ENCODE peak calls at places on chromosomes 13 and 19, in seven cellular contexts. V, F, J, L, D, E and Y are unnamed samples.
A peak's percentile ranks its signal among the peaks of the same experiment; 100 is the strongest.

GRCh38 chr13:72782717-72783116 is 784 bp downstream of the PIBF1 start:
- DNase-seq in L (no peak), D (no peak), E (peak; percentile 10), J (peak; percentile 12), V (no peak), F (peak; percentile 58), Y (no peak)

GRCh38 chr13:48156466-48156865 is 61.6 kb upstream of the MED4 start:
- DNase-seq in F (no peak), L (peak; percentile 17), V (no peak), J (peak; percentile 37), D (peak; percentile 58), E (no peak), Y (peak; percentile 71)

GRCh38 chr13:32212420-32212819 is 102.7 kb downstream of the ZAR1L start:
- DNase-seq in J (no peak), V (no peak), L (no peak), F (peak; percentile 77), D (no peak), E (peak; percentile 91), Y (no peak)

GRCh38 chr19:1355258-1355973 is 28.3 kb upstream of the NDUFS7 start:
- DNase-seq in V (no peak), L (no peak), E (no peak), D (no peak), J (peak; percentile 21), F (no peak), Y (no peak)

GRCh38 chr19:17779281-17779930 is 15.5 kb upstream of the B3GNT3 start:
- DNase-seq in L (no peak), D (peak; percentile 79), F (peak; percentile 63), V (peak; percentile 66), E (peak; percentile 15), J (peak; percentile 95), Y (peak; percentile 93)

GRCh38 chr13:64640002-64640401 is 2590.1 kb downstream of the PCDH9 start:
- DNase-seq in L (no peak), F (peak; percentile 5), D (no peak), V (no peak), J (no peak), E (peak; percentile 31), Y (no peak)

GRCh38 chr13:112453874-112454647 is 77.9 kb downstream of the SPACA7 start:
- DNase-seq in E (no peak), J (no peak), D (peak; percentile 35), F (no peak), V (no peak), L (no peak), Y (peak; percentile 25)

GRCh38 chr13:89520468-89520867 is 1827.0 kb upstream of the MIR17HG start:
- DNase-seq in E (no peak), D (no peak), J (no peak), F (no peak), V (no peak), L (no peak), Y (no peak)

GRCh38 chr13:106318941-106319411 is 216.5 kb downstream of the EFNB2 start:
- DNase-seq in V (no peak), E (peak; percentile 96), J (peak; percentile 97), L (peak; percentile 85), F (peak; percentile 89), D (no peak), Y (no peak)

GRCh38 chr13:100409132-100409531 is 179.5 kb downstream of the GGACT start:
- DNase-seq in D (no peak), E (peak; percentile 8), F (peak; percentile 28), J (peak; percentile 52), V (no peak), L (no peak), Y (no peak)

GRCh38 chr19:50312967-50313811 is 16.0 kb downstream of the KCNC3 start:
- DNase-seq in V (no peak), L (no peak), E (no peak), F (no peak), D (no peak), J (no peak), Y (no peak)

GRCh38 chr19:50310759-50311465 is 18.3 kb downstream of the KCNC3 start:
- DNase-seq in F (no peak), J (no peak), E (no peak), V (no peak), D (no peak), L (peak; percentile 14), Y (no peak)

GRCh38 chr19:50313812-50314536 is 15.2 kb downstream of the KCNC3 start:
- DNase-seq in E (no peak), F (no peak), J (peak; percentile 84), D (peak; percentile 86), V (no peak), L (no peak), Y (peak; percentile 87)

GRCh38 chr19:50309396-50310125 is 19.6 kb downstream of the KCNC3 start:
- DNase-seq in L (no peak), D (no peak), E (no peak), V (no peak), J (no peak), F (no peak), Y (no peak)

GRCh38 chr19:50311723-50312635 is 17.2 kb downstream of the KCNC3 start:
- DNase-seq in L (no peak), E (no peak), D (peak; percentile 89), F (no peak), J (peak; percentile 78), V (no peak), Y (peak; percentile 85)
- H2AK5ac ChIP-seq in L (no peak overlapping the region), E (no peak overlapping the region), D (no peak overlapping the region), F (no peak overlapping the region), J (no peak overlapping the region), V (peak overlapping the region; percentile 71), Y (no peak overlapping the region)

DNA sequence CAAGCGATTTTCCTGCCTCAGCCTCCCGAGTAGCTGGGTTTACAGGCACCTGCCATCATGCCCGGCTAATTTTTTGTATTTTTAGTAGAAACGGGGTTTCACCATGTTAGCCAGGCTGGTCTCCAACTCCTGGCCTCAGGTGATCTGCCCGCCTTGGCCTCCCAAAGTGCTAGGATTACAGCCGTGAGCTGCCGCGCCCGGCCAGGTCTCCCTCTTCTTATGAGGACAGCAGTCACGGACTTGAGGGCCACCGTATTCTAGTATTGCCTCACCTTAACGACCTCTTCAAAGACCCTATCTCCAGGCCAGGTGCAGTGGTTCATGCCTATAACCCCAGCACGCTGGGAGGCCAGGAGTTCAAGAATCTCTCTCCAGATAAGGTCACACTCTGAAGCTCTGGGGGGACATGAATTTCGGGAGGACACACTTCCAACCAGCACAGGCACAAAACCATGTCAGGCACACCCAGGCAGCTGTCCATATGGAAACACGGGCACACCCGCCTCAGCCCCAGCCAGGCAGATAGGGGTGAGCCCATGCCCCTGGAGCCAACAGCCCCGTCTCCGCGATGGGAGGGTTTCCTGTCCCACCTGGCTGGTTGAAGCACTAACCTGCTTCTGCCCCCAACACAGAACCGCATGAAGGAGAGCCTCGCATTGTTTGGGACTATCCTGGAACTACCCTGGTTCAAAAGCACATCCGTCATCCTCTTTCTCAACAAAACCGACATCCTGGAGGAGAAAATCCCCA is 21.3 kb upstream of the S1PR4 start:
- DNase-seq in L (no peak), F (no peak), J (no peak), D (no peak), E (no peak), V (no peak), Y (no peak)
- H3K4ac ChIP-seq in L (no peak overlapping the region), F (peak overlapping the region; percentile 30), J (no peak overlapping the region), D (no peak overlapping the region), E (no peak overlapping the region), V (no peak overlapping the region), Y (no peak overlapping the region)

DNA sequence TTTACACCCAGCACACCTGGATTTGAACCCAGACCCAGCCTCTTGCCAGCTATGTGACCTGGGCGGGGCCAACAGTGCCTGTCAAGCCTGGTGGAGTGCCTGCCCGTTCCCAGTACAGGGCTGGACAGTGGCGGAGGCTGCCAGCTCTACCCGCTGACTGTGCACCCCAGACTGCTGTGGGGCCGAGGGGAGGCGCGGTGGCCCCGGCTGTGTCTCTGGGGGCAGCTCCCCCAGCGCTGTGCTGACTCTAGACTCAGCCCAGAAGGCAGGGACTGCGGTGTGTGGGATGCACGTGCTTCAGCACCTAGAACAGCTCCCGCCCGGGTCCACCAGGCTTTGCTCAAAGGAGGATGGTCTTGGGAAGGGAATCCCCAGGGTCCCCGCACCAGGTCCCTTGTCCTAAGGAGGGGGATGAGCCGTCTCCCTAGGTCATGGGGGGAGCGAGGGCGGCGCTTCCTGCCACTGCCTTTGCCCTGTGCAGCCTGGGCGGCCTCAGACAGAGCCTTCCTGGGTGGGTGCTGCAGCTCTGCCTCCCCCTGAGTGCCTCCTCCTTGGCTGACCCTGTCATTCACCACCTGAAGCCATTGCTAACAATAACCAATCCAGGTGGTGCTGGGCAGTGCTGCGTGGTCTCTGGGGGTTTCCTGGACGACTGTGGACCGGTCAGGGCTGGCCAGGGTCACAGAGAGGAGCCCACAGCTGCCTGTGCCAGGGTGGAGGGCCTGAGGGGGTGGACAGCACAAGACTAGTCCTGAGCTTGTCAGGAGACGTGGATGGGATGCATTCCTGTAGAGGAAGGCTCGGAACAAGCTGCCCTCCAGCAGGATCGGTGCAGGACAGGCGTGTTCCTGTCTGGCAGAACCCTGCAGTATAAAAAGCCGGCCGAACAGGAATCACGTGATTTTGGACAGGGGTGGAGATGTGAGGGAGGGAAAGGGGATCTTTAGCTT is 18.6 kb downstream of the TMEM255B start:
- DNase-seq in E (peak; percentile 17), D (peak; percentile 84), F (peak; percentile 38), V (peak; percentile 60), J (peak; percentile 69), L (no peak), Y (peak; percentile 73)
- H2AK5ac ChIP-seq in E (no peak overlapping the region), D (no peak overlapping the region), F (no peak overlapping the region), V (no peak overlapping the region), J (no peak overlapping the region), L (no peak overlapping the region), Y (no peak overlapping the region)

GRCh38 chr19:43675269-43675879 is 5.4 kb upstream of the PLAUR start:
- DNase-seq in E (peak; percentile 78), F (peak; percentile 19), L (no peak), V (no peak), J (no peak), D (no peak), Y (no peak)

GRCh38 chr19:43673702-43674629 is 4.0 kb upstream of the PLAUR start:
- DNase-seq in L (no peak), E (no peak), D (no peak), F (no peak), V (no peak), J (peak; percentile 85), Y (no peak)

GRCh38 chr19:43678512-43678911 is 8.5 kb upstream of the PLAUR start:
- DNase-seq in J (no peak), L (no peak), E (no peak), F (no peak), V (no peak), D (no peak), Y (no peak)

GRCh38 chr19:43674630-43674982 is 4.6 kb upstream of the PLAUR start:
- DNase-seq in V (no peak), J (no peak), E (peak; percentile 49), F (peak; percentile 47), L (no peak), D (no peak), Y (no peak)

DNA sequence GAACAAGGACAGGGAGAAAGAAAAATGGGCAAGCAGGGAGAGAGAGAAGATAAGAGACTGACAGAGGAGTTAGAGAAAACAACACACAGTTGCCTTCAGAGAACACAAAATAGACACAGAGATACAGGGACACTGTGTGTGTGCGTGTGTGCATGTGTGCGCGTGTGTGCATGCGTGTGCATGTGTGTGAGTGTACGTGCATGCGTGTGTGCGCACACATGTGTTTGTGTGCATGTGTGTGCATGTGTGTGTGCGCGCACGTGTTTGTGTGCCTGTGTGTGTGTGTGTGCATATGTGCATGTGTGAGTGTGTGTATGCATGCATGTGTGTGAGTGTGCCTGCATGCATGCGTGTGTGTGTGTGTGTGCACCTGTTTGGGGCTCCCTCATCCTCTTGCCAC is 5.9 kb upstream of the PLAUR start:
- DNase-seq in V (no peak), E (no peak), L (no peak), F (no peak), D (no peak), J (no peak), Y (no peak)
- H3K4ac ChIP-seq in V (peak overlapping the region; percentile 57), E (peak overlapping the region; percentile 19), L (no peak overlapping the region), F (no peak overlapping the region), D (peak overlapping the region; percentile 51), J (no peak overlapping the region), Y (no peak overlapping the region)